ENCODE peak calls at places on chromosomes 5 and 9, in four cellular contexts. L, Q, J and F are unnamed samples.

GRCh38 chr5:115151208-115151805 is 18.4 kb downstream of the TRIM36 start:
- DNase-seq in L (no peak), Q (no peak), J (no peak), F (no peak)

GRCh38 chr5:14706615-14707021 is 42.1 kb downstream of the OTULIN start:
- DNase-seq in L (no peak), Q (no peak), J (no peak), F (no peak)

GRCh38 chr5:60489856-60490255 is 210.1 kb downstream of the DEPDC1B start:
- DNase-seq in L (no peak), Q (no peak), J (no peak), F (peak)

GRCh38 chr5:90916947-90917800 is 358.6 kb downstream of the ADGRV1 start:
- DNase-seq in L (no peak), Q (no peak), J (no peak), F (no peak)

GRCh38 chr5:117893211-117893610 is 1095.1 kb downstream of the DTWD2 start:
- DNase-seq in L (no peak), Q (no peak), J (no peak), F (no peak)

GRCh38 chr9:6827370-6827949 is 69.7 kb downstream of the KDM4C start:
- DNase-seq in L (no peak), Q (no peak), J (no peak), F (no peak)

GRCh38 chr5:135551593-135552447 is 16.1 kb upstream of the NEUROG1 start:
- DNase-seq in L (no peak), Q (no peak), J (peak), F (peak)

GRCh38 chr9:70567511-70567910 is 153.1 kb upstream of the KLF9 start:
- DNase-seq in L (no peak), Q (no peak), J (no peak), F (no peak)

GRCh38 chr9:237858-238345 is 23.2 kb downstream of the DOCK8 start:
- DNase-seq in L (no peak), Q (no peak), J (no peak), F (no peak)

GRCh38 chr5:73328665-73329064 is 119.9 kb downstream of the FOXD1 start:
- DNase-seq in L (no peak), Q (no peak), J (no peak), F (no peak)

GRCh38 chr5:79697222-79698164 is 7.9 kb downstream of the CMYA5 start:
- DNase-seq in L (no peak), Q (no peak), J (no peak), F (no peak)

GRCh38 chr9:126965541-126966428 is 51.2 kb downstream of the RALGPS1 start:
- DNase-seq in L (no peak), Q (no peak), J (peak), F (peak)

GRCh38 chr5:45113726-45114125 is 305.0 kb downstream of the MRPS30 start:
- DNase-seq in L (no peak), Q (no peak), J (no peak), F (no peak)

GRCh38 chr9:14790628-14791027 is 68.1 kb upstream of the CER1 start:
- DNase-seq in L (no peak), Q (no peak), J (no peak), F (no peak)

GRCh38 chr9:4114569-4115505 is 185.0 kb downstream of the GLIS3 start:
- DNase-seq in L (no peak), Q (no peak), J (no peak), F (no peak)

GRCh38 chr9:127627494-127627855 is 15.4 kb downstream of the STXBP1 start:
- DNase-seq in L (no peak), Q (no peak), J (no peak), F (no peak)

GRCh38 chr5:107104774-107105050 is 566.0 kb downstream of the EFNA5 start:
- DNase-seq in L (no peak), Q (no peak), J (no peak), F (no peak)

GRCh38 chr5:159833846-159834245 is 82.4 kb upstream of the ADRA1B start:
- DNase-seq in L (no peak), Q (no peak), J (no peak), F (no peak)

GRCh38 chr5:127572930-127573329 is 55.5 kb downstream of the PRRC1 start:
- DNase-seq in L (no peak), Q (no peak), J (no peak), F (no peak)

GRCh38 chr5:132853323-132853722 is 12.9 kb downstream of the GDF9 start:
- DNase-seq in L (no peak), Q (no peak), J (no peak), F (no peak)

GRCh38 chr9:87239312-87239711 is 258.4 kb upstream of the DAPK1 start:
- DNase-seq in L (peak), Q (no peak), J (no peak), F (no peak)

GRCh38 chr9:18746631-18747030 is 272.7 kb downstream of the ADAMTSL1 start:
- DNase-seq in L (no peak), Q (no peak), J (no peak), F (no peak)

GRCh38 chr9:115289757-115290208 is 171.8 kb upstream of the TNC start:
- DNase-seq in L (no peak), Q (peak), J (no peak), F (no peak)

GRCh38 chr5:37792976-37793328 is 46.9 kb downstream of the GDNF start:
- DNase-seq in L (no peak), Q (no peak), J (no peak), F (no peak)

GRCh38 chr5:148393390-148393741 is 9.6 kb downstream of the FBXO38 start:
- DNase-seq in L (no peak), Q (no peak), J (no peak), F (no peak)

GRCh38 chr5:174410716-174411512 is 313.5 kb upstream of the MSX2 start:
- DNase-seq in L (peak), Q (no peak), J (no peak), F (no peak)

GRCh38 chr9:112631313-112631712 is 86.6 kb downstream of the INIP start:
- DNase-seq in L (no peak), Q (no peak), J (no peak), F (no peak)

GRCh38 chr5:170603101-170603500 is 99.3 kb downstream of the KCNIP1 start:
- DNase-seq in L (no peak), Q (no peak), J (no peak), F (no peak)

GRCh38 chr5:10424124-10424731 is 17.5 kb upstream of the ROPN1L start:
- DNase-seq in L (no peak), Q (no peak), J (no peak), F (peak)

GRCh38 chr9:36306481-36307306 is 48.4 kb upstream of the GNE start:
- DNase-seq in L (no peak), Q (no peak), J (no peak), F (no peak)

GRCh38 chr5:154901276-154901675 is 36.7 kb downstream of the GEMIN5 start:
- DNase-seq in L (no peak), Q (no peak), J (no peak), F (no peak)

GRCh38 chr9:89009049-89009840 is 18.0 kb downstream of the S1PR3 start:
- DNase-seq in L (peak), Q (no peak), J (no peak), F (no peak)

GRCh38 chr9:130137870-130138653 is 34.1 kb upstream of the NCS1 start:
- DNase-seq in L (no peak), Q (no peak), J (peak), F (no peak)

GRCh38 chr9:37251452-37251851 is 131.1 kb downstream of the ZCCHC7 start:
- DNase-seq in L (no peak), Q (no peak), J (no peak), F (no peak)

GRCh38 chr9:37032713-37033112 is 1.4 kb downstream of the PAX5 start:
- DNase-seq in L (no peak), Q (no peak), J (no peak), F (no peak)

GRCh38 chr9:73152953-73153352 is 1.3 kb downstream of the ANXA1 start:
- DNase-seq in L (no peak), Q (no peak), J (no peak), F (no peak)

GRCh38 chr9:109270441-109270840 is 50.4 kb downstream of the EPB41L4B start:
- DNase-seq in L (no peak), Q (no peak), J (no peak), F (no peak)

GRCh38 chr9:114284316-114285060 is 38.4 kb upstream of the ORM1 start:
- DNase-seq in L (no peak), Q (no peak), J (peak), F (no peak)

GRCh38 chr9:91038483-91039124 is 237.0 kb downstream of the SYK start:
- DNase-seq in L (peak), Q (no peak), J (no peak), F (no peak)

GRCh38 chr5:88262116-88262515 is 6.5 kb downstream of the TMEM161B start:
- DNase-seq in L (no peak), Q (no peak), J (no peak), F (no peak)
- TF ChIP-seq POLR2AphosphoS5 in L (no peak), Q (no peak), J (no peak), F (no peak)

GRCh38 chr9:134328341-134328840 is 2.1 kb downstream of the RXRA start:
- DNase-seq in L (no peak), Q (no peak), J (no peak), F (no peak)

GRCh38 chr9:134329576-134329855 is 3.3 kb downstream of the RXRA start:
- DNase-seq in L (no peak), Q (no peak), J (no peak), F (no peak)

GRCh38 chr9:134328841-134329575 is 2.8 kb downstream of the RXRA start:
- DNase-seq in L (no peak), Q (no peak), J (peak), F (peak)

GRCh38 chr9:134330590-134330989 is 4.3 kb downstream of the RXRA start:
- DNase-seq in L (no peak), Q (no peak), J (no peak), F (no peak)

DNA sequence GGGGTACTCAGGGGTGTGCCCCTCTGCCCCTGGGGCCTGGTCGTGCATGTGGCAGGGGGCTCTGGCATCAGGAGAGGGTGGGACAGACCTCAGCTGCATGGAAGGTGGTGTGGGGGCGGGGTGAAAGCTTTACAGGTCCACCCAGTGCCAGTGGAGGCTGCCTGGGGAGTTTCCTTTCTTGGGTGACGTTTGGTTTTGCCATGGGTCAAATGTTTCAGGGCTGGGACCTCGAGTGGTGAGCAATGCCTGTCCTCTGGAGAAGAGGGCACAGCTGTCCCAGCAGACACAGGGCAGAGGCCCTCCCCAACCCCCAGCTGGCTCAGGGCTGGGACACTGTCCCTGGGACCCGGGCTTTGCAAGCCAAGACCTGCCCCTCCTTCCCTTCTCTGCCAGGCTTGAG is 3.6 kb downstream of the RXRA start:
- DNase-seq in L (no peak), Q (no peak), J (no peak), F (no peak)
- H3K4me3 ChIP-seq in L (peak), Q (no peak), J (peak), F (peak)

GRCh38 chr9:128718047-128718446 is 5.9 kb downstream of the ZDHHC12 start:
- DNase-seq in L (no peak), Q (no peak), J (no peak), F (no peak)
- TF ChIP-seq POLR2AphosphoS5 in L (no peak), Q (no peak), J (no peak), F (no peak)

GRCh38 chr9:131727795-131728545 is 11.9 kb downstream of the RAPGEF1 start:
- DNase-seq in L (no peak), Q (no peak), J (no peak), F (no peak)

GRCh38 chr9:131727184-131727785 is 12.6 kb downstream of the RAPGEF1 start:
- DNase-seq in L (no peak), Q (no peak), J (peak), F (no peak)

GRCh38 chr9:131723632-131724031 is 16.2 kb downstream of the RAPGEF1 start:
- DNase-seq in L (no peak), Q (no peak), J (no peak), F (no peak)

GRCh38 chr9:131722260-131722659 is 17.6 kb downstream of the RAPGEF1 start:
- DNase-seq in L (no peak), Q (no peak), J (no peak), F (no peak)

GRCh38 chr9:131724678-131725077 is 15.2 kb downstream of the RAPGEF1 start:
- DNase-seq in L (no peak), Q (no peak), J (no peak), F (no peak)
- H3K4me3 ChIP-seq in L (no peak), Q (no peak), J (no peak), F (no peak)